ENCODE peak calls at places on chromosomes 6 and 20, in five cellular contexts. B, L, K, V and I are unnamed samples. For H3K4me1, the result is how much of the 10 kb centered on the place peaks cover.

GRCh38 chr6:161254754-161255253 is 19.1 kb downstream of the AGPAT4 start:
- DNase-seq in B (no peak), L (no peak), K (no peak), V (no peak), I (no peak)

GRCh38 chr6:15524736-15525401 is 138.0 kb downstream of the DTNBP1 start:
- DNase-seq in B (no peak), L (no peak), K (no peak), V (no peak), I (no peak)

GRCh38 chr20:13165203-13165602 is 55.9 kb upstream of the ISM1 start:
- DNase-seq in B (no peak), L (no peak), K (no peak), V (no peak), I (no peak)

GRCh38 chr6:137233561-137234504 is 14.6 kb upstream of the IFNGR1 start:
- DNase-seq in B (peak), L (peak), K (no peak), V (no peak), I (no peak)

GRCh38 chr6:156886409-156886808 is 109.2 kb downstream of the ARID1B start:
- DNase-seq in B (no peak), L (no peak), K (no peak), V (peak), I (no peak)

GRCh38 chr6:111482236-111482958 is 621 bp downstream of the REV3L start:
- DNase-seq in B (peak), L (peak), K (peak), V (peak), I (peak)

GRCh38 chr20:46021361-46022359 is 7.4 kb upstream of the SLC12A5 start:
- DNase-seq in B (no peak), L (no peak), K (no peak), V (peak), I (peak)

GRCh38 chr20:38223743-38224100 is 36.8 kb downstream of the KIAA1755 start:
- DNase-seq in B (no peak), L (no peak), K (no peak), V (no peak), I (no peak)

GRCh38 chr6:159726196-159726917 is 949 bp upstream of the WTAP start:
- DNase-seq in B (no peak), L (no peak), K (no peak), V (no peak), I (no peak)

GRCh38 chr6:71421611-71422010 is 133.0 kb downstream of the OGFRL1 start:
- DNase-seq in B (no peak), L (no peak), K (no peak), V (no peak), I (no peak)

GRCh38 chr20:50572922-50573777 is 63.0 kb downstream of the PTPN1 start:
- DNase-seq in B (peak), L (no peak), K (no peak), V (peak), I (no peak)

GRCh38 chr6:156160788-156161150 is 616.4 kb upstream of the ARID1B start:
- DNase-seq in B (no peak), L (no peak), K (no peak), V (no peak), I (no peak)

GRCh38 chr20:12984863-12985262 is 23.9 kb upstream of the SPTLC3 start:
- DNase-seq in B (no peak), L (peak), K (no peak), V (no peak), I (no peak)

GRCh38 chr6:33856655-33857054 is 52.9 kb upstream of the MLN start:
- DNase-seq in B (no peak), L (no peak), K (peak), V (peak), I (peak)

GRCh38 chr6:168226832-168227434 is 92.6 kb downstream of the DACT2 start:
- DNase-seq in B (no peak), L (peak), K (no peak), V (peak), I (no peak)

GRCh38 chr6:28764014-28764723 is 159.6 kb downstream of the TRIM27 start:
- DNase-seq in B (no peak), L (peak), K (no peak), V (no peak), I (no peak)
- H3K4me3 ChIP-seq in B (no peak), L (peak), K (no peak), V (no peak), I (no peak)

GRCh38 chr6:7958464-7958863 is 47.9 kb upstream of the TXNDC5 start:
- DNase-seq in B (no peak), L (no peak), K (no peak), V (no peak), I (no peak)

GRCh38 chr6:7960848-7961247 is 50.3 kb upstream of the TXNDC5 start:
- DNase-seq in B (no peak), L (no peak), K (no peak), V (no peak), I (no peak)

GRCh38 chr6:7960141-7960540 is 49.6 kb upstream of the TXNDC5 start:
- DNase-seq in B (no peak), L (no peak), K (no peak), V (no peak), I (no peak)

GRCh38 chr6:7954477-7955200 is 44.1 kb upstream of the TXNDC5 start:
- DNase-seq in B (no peak), L (no peak), K (no peak), V (no peak), I (no peak)

GRCh38 chr6:7959453-7959852 is 48.9 kb upstream of the TXNDC5 start:
- DNase-seq in B (no peak), L (no peak), K (no peak), V (no peak), I (no peak)
- H3K27ac ChIP-seq in B (no peak), L (no peak), K (no peak), V (no peak), I (no peak)

GRCh38 chr6:106107043-106107613 is 21.0 kb downstream of the PRDM1 start:
- DNase-seq in B (no peak), L (no peak), K (no peak), V (no peak), I (no peak)

GRCh38 chr6:106105493-106105892 is 19.4 kb downstream of the PRDM1 start:
- DNase-seq in B (no peak), L (no peak), K (no peak), V (no peak), I (no peak)

GRCh38 chr6:106104941-106105340 is 18.8 kb downstream of the PRDM1 start:
- DNase-seq in B (no peak), L (no peak), K (no peak), V (no peak), I (no peak)

GRCh38 chr6:106108129-106108528 is 22.0 kb downstream of the PRDM1 start:
- DNase-seq in B (no peak), L (no peak), K (no peak), V (no peak), I (no peak)

DNA sequence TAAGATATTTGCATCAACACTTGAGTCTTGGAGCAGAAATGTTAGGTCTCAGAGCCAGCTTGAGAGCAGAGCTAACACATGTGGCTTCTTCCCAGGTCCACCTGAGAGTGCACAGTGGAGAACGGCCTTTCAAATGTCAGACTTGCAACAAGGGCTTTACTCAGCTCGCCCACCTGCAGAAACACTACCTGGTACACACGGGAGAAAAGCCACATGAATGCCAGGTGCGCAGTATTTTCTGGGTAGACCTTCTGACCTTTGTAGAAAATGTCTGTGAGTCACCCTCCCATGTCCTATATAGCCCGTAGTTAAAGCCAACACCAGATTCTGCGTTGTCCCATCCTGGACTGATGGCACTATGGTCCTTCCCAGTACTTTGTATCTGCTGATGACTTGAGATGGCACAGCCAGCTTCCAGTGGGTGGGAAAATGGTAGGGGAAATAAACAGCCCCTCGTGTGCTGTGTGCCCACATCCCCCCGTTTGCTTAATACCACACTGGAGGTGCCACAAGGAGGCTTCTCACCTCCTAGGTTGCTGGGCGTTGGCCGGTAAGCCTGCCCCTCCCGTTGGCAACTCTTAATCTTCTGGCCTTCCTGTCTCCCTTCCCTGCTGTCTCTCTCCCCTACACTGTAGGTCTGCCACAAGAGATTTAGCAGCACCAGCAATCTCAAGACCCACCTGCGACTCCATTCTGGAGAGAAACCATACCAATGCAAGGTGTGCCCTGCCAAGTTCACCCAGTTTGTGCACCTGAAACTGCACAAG is 20.3 kb downstream of the PRDM1 start:
- DNase-seq in B (no peak), L (no peak), K (no peak), V (no peak), I (no peak)
- H3K4me1 ChIP-seq in B (under half), L (under half), K (half or more), V (under half), I (under half)

DNA sequence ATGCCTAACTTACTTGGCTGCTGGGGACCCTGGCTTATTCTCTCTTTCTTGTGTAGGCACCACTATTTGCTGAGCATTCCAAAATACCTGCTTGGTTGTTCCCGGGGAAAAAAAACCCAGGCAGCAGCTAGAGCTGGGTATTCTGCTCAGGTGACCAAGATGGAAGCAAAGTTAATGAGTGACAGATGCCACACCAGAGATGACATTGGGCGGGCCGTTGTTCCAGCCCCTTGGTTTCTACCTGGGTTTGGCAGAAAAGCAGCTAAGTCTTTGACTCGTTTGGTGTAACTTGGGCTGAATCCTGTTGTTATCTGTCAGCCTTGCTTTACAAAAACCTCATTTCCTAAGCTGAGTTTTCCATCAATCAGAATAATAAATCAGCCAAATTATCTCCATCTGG is 201.9 kb upstream of the GMDS start:
- DNase-seq in B (no peak), L (no peak), K (no peak), V (no peak), I (no peak)
- H3K4me3 ChIP-seq in B (no peak), L (no peak), K (no peak), V (no peak), I (no peak)

DNA sequence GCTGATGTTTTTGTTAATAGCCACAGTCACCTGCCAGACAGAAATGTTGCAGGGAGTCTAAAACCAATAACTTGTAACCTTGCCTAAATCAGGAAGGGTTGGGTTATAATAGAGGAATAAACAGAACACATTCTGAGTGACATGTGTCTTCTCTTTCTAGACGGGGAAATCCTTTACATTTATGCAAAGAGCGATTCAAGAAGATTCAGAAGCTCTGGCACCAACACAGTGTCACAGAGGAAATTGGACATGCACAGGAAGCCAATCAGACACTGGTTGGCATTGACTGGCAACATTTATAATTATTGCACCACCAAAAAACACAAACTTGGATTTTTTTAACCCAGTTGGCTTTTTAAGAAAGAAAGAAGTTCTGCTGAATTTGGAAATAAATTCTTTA is 31.5 kb downstream of the PRPH2 start:
- DNase-seq in B (no peak), L (no peak), K (no peak), V (no peak), I (no peak)
- H3K27ac ChIP-seq in B (peak), L (no peak), K (no peak), V (no peak), I (no peak)

GRCh38 chr6:19410477-19410876 is 426.7 kb upstream of the ID4 start:
- DNase-seq in B (no peak), L (peak), K (no peak), V (no peak), I (no peak)

GRCh38 chr6:19416811-19417210 is 420.4 kb upstream of the ID4 start:
- DNase-seq in B (no peak), L (peak), K (no peak), V (no peak), I (no peak)

GRCh38 chr6:19413323-19413722 is 423.8 kb upstream of the ID4 start:
- DNase-seq in B (no peak), L (peak), K (no peak), V (no peak), I (no peak)

GRCh38 chr6:19417713-19418112 is 419.5 kb upstream of the ID4 start:
- DNase-seq in B (no peak), L (peak), K (no peak), V (no peak), I (no peak)

GRCh38 chr6:19415605-19416326 is 421.4 kb upstream of the ID4 start:
- DNase-seq in B (no peak), L (peak), K (no peak), V (no peak), I (no peak)
- H3K4me1 ChIP-seq in B (under half), L (half or more), K (under half), V (under half), I (under half)

GRCh38 chr6:44077201-44077946 is 49.9 kb downstream of the MRPL14 start:
- DNase-seq in B (no peak), L (no peak), K (no peak), V (no peak), I (no peak)

GRCh38 chr6:44074383-44075136 is 52.7 kb downstream of the MRPL14 start:
- DNase-seq in B (peak), L (peak), K (peak), V (peak), I (peak)

GRCh38 chr6:44076366-44077200 is 50.7 kb downstream of the MRPL14 start:
- DNase-seq in B (peak), L (no peak), K (no peak), V (peak), I (no peak)

GRCh38 chr6:44075137-44076015 is 51.9 kb downstream of the MRPL14 start:
- DNase-seq in B (no peak), L (no peak), K (no peak), V (no peak), I (no peak)

GRCh38 chr6:44076016-44076365 is 51.3 kb downstream of the MRPL14 start:
- DNase-seq in B (no peak), L (no peak), K (no peak), V (no peak), I (no peak)
- H3K4me3 ChIP-seq in B (peak), L (no peak), K (no peak), V (no peak), I (no peak)

GRCh38 chr6:38337819-38338465 is 301.8 kb downstream of the BTBD9 start:
- DNase-seq in B (no peak), L (peak), K (no peak), V (no peak), I (no peak)
- H3K27ac ChIP-seq in B (no peak), L (no peak), K (no peak), V (no peak), I (no peak)